ENCODE peak calls at places on chromosome 5, in eight cellular contexts. G, V, I, Q, P, O, C and H are unnamed samples.

GRCh38 chr5:79236364-79236969 is 536 bp downstream of the JMY start:
- DNase-seq in G (peak; percentile 65), V (no peak), I (no peak), Q (peak; percentile 63), P (peak; percentile 48), O (no peak), C (peak; percentile 31), H (peak; percentile 51)

GRCh38 chr5:78615697-78616096 is 32.9 kb downstream of the LHFPL2 start:
- DNase-seq in G (peak; percentile 58), V (no peak), I (no peak), Q (no peak), P (peak; percentile 99), O (no peak), C (no peak), H (no peak)

GRCh38 chr5:60482301-60482700 is 217.7 kb downstream of the DEPDC1B start:
- DNase-seq in G (no peak), V (no peak), I (no peak), Q (no peak), P (no peak), O (no peak), C (no peak), H (peak; percentile 6)

GRCh38 chr5:140196406-140196805 is 21.4 kb downstream of the CYSTM1 start:
- DNase-seq in G (no peak), V (no peak), I (no peak), Q (no peak), P (no peak), O (no peak), C (peak; percentile 69), H (no peak)

GRCh38 chr5:132203464-132203818 is 24.2 kb downstream of the P4HA2 start:
- DNase-seq in G (no peak), V (no peak), I (no peak), Q (no peak), P (no peak), O (no peak), C (no peak), H (no peak)

GRCh38 chr5:170445936-170446335 is 56.8 kb upstream of the KCNMB1 start:
- DNase-seq in G (no peak), V (no peak), I (no peak), Q (no peak), P (no peak), O (no peak), C (no peak), H (no peak)

GRCh38 chr5:15634771-15635347 is 134.9 kb downstream of the FBXL7 start:
- DNase-seq in G (no peak), V (no peak), I (no peak), Q (no peak), P (no peak), O (no peak), C (no peak), H (no peak)

GRCh38 chr5:159104058-159104651 is 4.4 kb upstream of the EBF1 start:
- DNase-seq in G (peak; percentile 64), V (no peak), I (no peak), Q (peak; percentile 63), P (no peak), O (no peak), C (peak; percentile 46), H (no peak)

GRCh38 chr5:15236911-15237508 is 263.0 kb upstream of the FBXL7 start:
- DNase-seq in G (no peak), V (no peak), I (no peak), Q (no peak), P (no peak), O (no peak), C (no peak), H (no peak)

GRCh38 chr5:64861281-64861680 is 92.6 kb downstream of the CWC27 start:
- DNase-seq in G (no peak), V (no peak), I (no peak), Q (no peak), P (peak; percentile 58), O (no peak), C (no peak), H (no peak)

GRCh38 chr5:115209279-115209678 is 39.6 kb upstream of the TRIM36 start:
- DNase-seq in G (no peak), V (no peak), I (peak; percentile 36), Q (no peak), P (no peak), O (peak; percentile 44), C (peak; percentile 87), H (peak; percentile 92)

GRCh38 chr5:109936996-109937395 is 247.3 kb downstream of the MAN2A1 start:
- DNase-seq in G (no peak), V (no peak), I (peak; percentile 10), Q (no peak), P (peak; percentile 2), O (no peak), C (no peak), H (peak; percentile 29)

GRCh38 chr5:173496129-173496882 is 120.1 kb downstream of the BOD1 start:
- DNase-seq in G (no peak), V (no peak), I (no peak), Q (no peak), P (no peak), O (no peak), C (peak; percentile 31), H (no peak)

GRCh38 chr5:73812962-73813588 is 187.1 kb downstream of the ARHGEF28 start:
- DNase-seq in G (peak; percentile 24), V (peak; percentile 66), I (peak; percentile 55), Q (no peak), P (peak; percentile 77), O (no peak), C (no peak), H (no peak)

GRCh38 chr5:162067651-162068411 is at the start of gene GABRG2:
- DNase-seq in G (no peak), V (no peak), I (no peak), Q (no peak), P (no peak), O (no peak), C (no peak), H (no peak)

GRCh38 chr5:56361398-56361797 is 128.3 kb upstream of the ANKRD55 start:
- DNase-seq in G (no peak), V (no peak), I (no peak), Q (no peak), P (no peak), O (no peak), C (no peak), H (no peak)

GRCh38 chr5:56367752-56368151 is 134.6 kb upstream of the ANKRD55 start:
- DNase-seq in G (no peak), V (no peak), I (no peak), Q (no peak), P (no peak), O (no peak), C (no peak), H (no peak)

GRCh38 chr5:56369333-56369947 is 136.3 kb upstream of the ANKRD55 start:
- DNase-seq in G (no peak), V (no peak), I (no peak), Q (no peak), P (no peak), O (no peak), C (peak; percentile 74), H (no peak)

GRCh38 chr5:56366986-56367385 is 133.9 kb upstream of the ANKRD55 start:
- DNase-seq in G (no peak), V (no peak), I (no peak), Q (no peak), P (no peak), O (no peak), C (no peak), H (no peak)
- H3K9me3 ChIP-seq in G (no peaks in the 10 kb centered on the region), V (no peaks in the 10 kb centered on the region), I (no peaks in the 10 kb centered on the region), Q (no peaks in the 10 kb centered on the region), P (no peaks in the 10 kb centered on the region), O (no peaks in the 10 kb centered on the region), C (no peaks in the 10 kb centered on the region), H (no peaks in the 10 kb centered on the region)

DNA sequence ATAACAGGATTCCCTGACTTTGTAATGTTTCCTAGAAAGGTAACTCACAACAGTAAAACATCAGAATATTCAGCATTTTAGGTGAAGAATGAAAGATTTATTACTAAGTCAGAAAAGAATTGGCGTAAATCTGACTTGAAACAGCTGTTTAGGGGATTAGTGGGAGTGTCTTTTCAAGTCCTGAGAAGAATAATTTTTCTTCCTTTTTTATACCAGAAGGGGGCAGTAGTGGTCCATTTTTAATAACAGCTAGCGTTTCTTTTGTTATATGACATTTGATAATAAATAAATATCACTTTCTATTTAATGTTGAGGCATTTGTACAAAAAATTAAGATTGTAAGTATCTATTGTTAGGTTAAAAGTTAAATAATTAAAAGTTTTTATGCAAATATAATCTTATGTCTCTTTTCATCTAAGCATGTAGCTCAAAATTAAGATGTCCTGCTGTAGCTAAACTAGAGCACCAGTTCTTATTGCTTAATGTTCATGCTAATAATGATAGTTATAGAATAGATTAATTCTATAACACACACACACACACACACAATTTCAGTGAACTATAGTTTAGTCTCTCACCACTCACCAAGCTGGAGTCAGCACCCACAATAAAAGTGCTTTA is 258.7 kb upstream of the ARRDC3 start:
- DNase-seq in G (peak; percentile 47), V (no peak), I (no peak), Q (no peak), P (peak; percentile 8), O (no peak), C (peak; percentile 59), H (peak; percentile 50)
- TF ChIP-seq CTCF in G (peak; percentile 68), V (no peak), I (peak; percentile 50), Q (no peak), P (peak; percentile 48), O (peak; percentile 10), C (peak; percentile 51), H (peak; percentile 92)

DNA sequence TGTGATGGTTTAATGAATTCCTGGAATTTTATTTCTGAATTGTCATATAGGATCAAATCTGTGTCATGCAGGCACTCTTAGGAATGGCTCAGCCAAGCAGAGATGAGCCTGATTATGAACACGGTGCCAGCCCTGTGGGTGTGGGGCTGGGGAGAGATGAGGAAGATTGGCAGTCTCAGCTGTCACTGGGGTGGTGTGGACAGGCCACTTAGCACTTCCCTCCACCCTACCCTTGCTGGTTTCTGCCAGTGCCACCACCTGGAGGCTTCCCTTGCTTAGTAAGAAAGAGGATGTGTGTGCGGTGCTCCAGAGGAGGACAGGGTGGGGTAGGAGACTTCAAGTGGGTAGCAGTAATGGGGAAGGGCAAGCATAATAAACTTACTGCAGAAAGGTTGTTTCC is 226.6 kb downstream of the CD180 start:
- DNase-seq in G (no peak), V (no peak), I (no peak), Q (no peak), P (no peak), O (no peak), C (no peak), H (no peak)
- H3K27ac ChIP-seq in G (no peak overlapping the region), V (no peak overlapping the region), I (no peak overlapping the region), Q (no peak overlapping the region), P (no peak overlapping the region), O (no peak overlapping the region), C (no peak overlapping the region), H (no peak overlapping the region)

GRCh38 chr5:2895196-2895595 is 143.7 kb upstream of the IRX2 start:
- DNase-seq in G (no peak), V (no peak), I (no peak), Q (no peak), P (no peak), O (no peak), C (no peak), H (no peak)

GRCh38 chr5:2896371-2897275 is 145.1 kb upstream of the IRX2 start:
- DNase-seq in G (no peak), V (no peak), I (no peak), Q (no peak), P (no peak), O (no peak), C (no peak), H (no peak)

GRCh38 chr5:2894347-2895135 is 143.1 kb upstream of the IRX2 start:
- DNase-seq in G (no peak), V (no peak), I (no peak), Q (no peak), P (no peak), O (peak; percentile 17), C (no peak), H (no peak)

GRCh38 chr5:2897276-2897990 is 146.0 kb upstream of the IRX2 start:
- DNase-seq in G (no peak), V (no peak), I (no peak), Q (no peak), P (no peak), O (no peak), C (no peak), H (no peak)

GRCh38 chr5:2895876-2896275 is 144.4 kb upstream of the IRX2 start:
- DNase-seq in G (no peak), V (no peak), I (no peak), Q (no peak), P (no peak), O (no peak), C (no peak), H (no peak)
- H3K9me3 ChIP-seq in G (no peaks in the 10 kb centered on the region), V (no peaks in the 10 kb centered on the region), I (no peaks in the 10 kb centered on the region), Q (no peaks in the 10 kb centered on the region), P (peaks cover 18% of the 10 kb centered on the region), O (peaks cover 6% of the 10 kb centered on the region), C (no peaks in the 10 kb centered on the region), H (no peaks in the 10 kb centered on the region)